ENCODE peak calls at places on chromosomes 5 and 9, in eight cellular contexts. One of them, this sample, is unnamed. For H3K27me3, the result is how much of the 10 kb centered on the place peaks cover.

GRCh38 chr5:175658299-175659145 is 651 bp downstream of the HRH2 start:
- DNase-seq in H7: peak
- DNase-seq in tibial nerve: no peak
- DNase-seq in PC-3: no peak
- DNase-seq in uterus: no peak
- DNase-seq in SJSA1: no peak
- DNase-seq in naive thymus-derived CD4-positive, alpha-beta T cell: no peak
- DNase-seq in Peyer's patch: no peak
- DNase-seq in this sample: no peak

GRCh38 chr5:153880094-153880493 is 158.6 kb downstream of the FAM114A2 start:
- DNase-seq in H7: no peak
- DNase-seq in tibial nerve: no peak
- DNase-seq in PC-3: no peak
- DNase-seq in uterus: no peak
- DNase-seq in SJSA1: no peak
- DNase-seq in naive thymus-derived CD4-positive, alpha-beta T cell: no peak
- DNase-seq in Peyer's patch: no peak
- DNase-seq in this sample: no peak

GRCh38 chr9:135087899-135088347 is 455 bp downstream of the OLFM1 start:
- DNase-seq in H7: peak
- DNase-seq in tibial nerve: no peak
- DNase-seq in PC-3: no peak
- DNase-seq in uterus: no peak
- DNase-seq in SJSA1: no peak
- DNase-seq in naive thymus-derived CD4-positive, alpha-beta T cell: no peak
- DNase-seq in Peyer's patch: no peak
- DNase-seq in this sample: no peak

GRCh38 chr5:131198625-131199024 is 27.9 kb downstream of the LYRM7 start:
- DNase-seq in H7: no peak
- DNase-seq in tibial nerve: no peak
- DNase-seq in PC-3: peak
- DNase-seq in uterus: no peak
- DNase-seq in SJSA1: no peak
- DNase-seq in naive thymus-derived CD4-positive, alpha-beta T cell: no peak
- DNase-seq in Peyer's patch: no peak
- DNase-seq in this sample: no peak

GRCh38 chr5:38468202-38468656 is 88.2 kb downstream of the LIFR start:
- DNase-seq in H7: no peak
- DNase-seq in tibial nerve: peak
- DNase-seq in PC-3: peak
- DNase-seq in uterus: peak
- DNase-seq in SJSA1: peak
- DNase-seq in naive thymus-derived CD4-positive, alpha-beta T cell: no peak
- DNase-seq in Peyer's patch: no peak
- DNase-seq in this sample: peak

GRCh38 chr5:18314192-18314778 is 680.0 kb downstream of the TAF11L14 start:
- DNase-seq in H7: no peak
- DNase-seq in tibial nerve: no peak
- DNase-seq in PC-3: peak
- DNase-seq in uterus: no peak
- DNase-seq in SJSA1: no peak
- DNase-seq in naive thymus-derived CD4-positive, alpha-beta T cell: no peak
- DNase-seq in Peyer's patch: no peak
- DNase-seq in this sample: no peak

GRCh38 chr5:168128556-168128955 is 162.9 kb upstream of the WWC1 start:
- DNase-seq in H7: no peak
- DNase-seq in tibial nerve: peak
- DNase-seq in PC-3: no peak
- DNase-seq in uterus: no peak
- DNase-seq in SJSA1: peak
- DNase-seq in naive thymus-derived CD4-positive, alpha-beta T cell: no peak
- DNase-seq in Peyer's patch: no peak
- DNase-seq in this sample: no peak

GRCh38 chr9:22452415-22453010 is 5.9 kb downstream of the DMRTA1 start:
- DNase-seq in H7: no peak
- DNase-seq in tibial nerve: peak
- DNase-seq in PC-3: peak
- DNase-seq in uterus: peak
- DNase-seq in SJSA1: no peak
- DNase-seq in naive thymus-derived CD4-positive, alpha-beta T cell: no peak
- DNase-seq in Peyer's patch: no peak
- DNase-seq in this sample: no peak

GRCh38 chr9:127393680-127394079 is 3.3 kb upstream of the SLC2A8 start:
- DNase-seq in H7: no peak
- DNase-seq in tibial nerve: no peak
- DNase-seq in PC-3: peak
- DNase-seq in uterus: no peak
- DNase-seq in SJSA1: no peak
- DNase-seq in naive thymus-derived CD4-positive, alpha-beta T cell: no peak
- DNase-seq in Peyer's patch: no peak
- DNase-seq in this sample: no peak

GRCh38 chr5:43066231-43066798 is 26.2 kb upstream of the ANXA2R start:
- DNase-seq in H7: peak
- DNase-seq in tibial nerve: no peak
- DNase-seq in PC-3: peak
- DNase-seq in uterus: peak
- DNase-seq in SJSA1: peak
- DNase-seq in naive thymus-derived CD4-positive, alpha-beta T cell: peak
- DNase-seq in Peyer's patch: peak
- DNase-seq in this sample: peak

GRCh38 chr5:171166766-171167165 is 142.3 kb upstream of the TLX3 start:
- DNase-seq in H7: no peak
- DNase-seq in tibial nerve: no peak
- DNase-seq in PC-3: no peak
- DNase-seq in uterus: no peak
- DNase-seq in SJSA1: no peak
- DNase-seq in naive thymus-derived CD4-positive, alpha-beta T cell: no peak
- DNase-seq in Peyer's patch: no peak
- DNase-seq in this sample: no peak

DNA sequence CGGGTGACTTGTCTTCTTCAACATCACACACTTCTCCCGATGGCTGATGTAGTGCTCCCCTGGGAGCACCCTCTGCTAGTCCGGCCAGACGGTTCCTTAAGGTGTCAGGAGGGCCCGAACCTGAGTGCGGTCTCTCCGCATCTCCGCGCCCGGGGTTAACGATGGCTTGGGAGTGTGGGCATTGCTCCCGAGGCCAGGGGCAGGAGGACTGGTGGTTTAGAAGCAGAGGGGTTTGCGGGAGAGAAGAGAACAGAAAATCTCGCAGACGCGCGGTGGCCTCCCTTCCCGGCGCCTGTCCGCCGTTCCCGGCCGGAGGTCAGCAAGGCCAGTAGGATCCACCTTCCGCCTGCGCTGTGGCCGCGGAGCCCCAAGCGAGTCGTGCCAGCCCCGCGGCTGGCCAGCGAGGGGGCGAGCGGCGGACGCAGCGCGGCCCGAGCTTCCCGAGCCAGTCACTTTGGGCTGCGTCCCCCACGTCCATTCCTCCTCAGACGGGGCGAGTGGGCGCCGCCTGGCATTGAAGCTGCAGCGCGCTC is 700 bp downstream of the CDO1 start:
- DNase-seq in H7: peak
- DNase-seq in tibial nerve: no peak
- DNase-seq in PC-3: no peak
- DNase-seq in uterus: no peak
- DNase-seq in SJSA1: no peak
- DNase-seq in naive thymus-derived CD4-positive, alpha-beta T cell: no peak
- DNase-seq in Peyer's patch: no peak
- DNase-seq in this sample: no peak
- H3K27me3 ChIP-seq in H7: under half
- H3K27me3 ChIP-seq in tibial nerve: under half
- H3K27me3 ChIP-seq in PC-3: under half
- H3K27me3 ChIP-seq in uterus: under half
- H3K27me3 ChIP-seq in SJSA1: under half
- H3K27me3 ChIP-seq in naive thymus-derived CD4-positive, alpha-beta T cell: under half
- H3K27me3 ChIP-seq in Peyer's patch: under half
- H3K27me3 ChIP-seq in this sample: half or more

GRCh38 chr9:98356953-98357352 is 101.5 kb upstream of the TBC1D2 start:
- DNase-seq in H7: no peak
- DNase-seq in tibial nerve: no peak
- DNase-seq in PC-3: peak
- DNase-seq in uterus: no peak
- DNase-seq in SJSA1: no peak
- DNase-seq in naive thymus-derived CD4-positive, alpha-beta T cell: no peak
- DNase-seq in Peyer's patch: no peak
- DNase-seq in this sample: no peak
- H3K27me3 ChIP-seq in H7: under half
- H3K27me3 ChIP-seq in tibial nerve: under half
- H3K27me3 ChIP-seq in PC-3: under half
- H3K27me3 ChIP-seq in uterus: under half
- H3K27me3 ChIP-seq in SJSA1: under half
- H3K27me3 ChIP-seq in naive thymus-derived CD4-positive, alpha-beta T cell: under half
- H3K27me3 ChIP-seq in Peyer's patch: under half
- H3K27me3 ChIP-seq in this sample: under half

GRCh38 chr5:6311568-6312501 is 66.5 kb downstream of the MED10 start:
- DNase-seq in H7: no peak
- DNase-seq in tibial nerve: no peak
- DNase-seq in PC-3: no peak
- DNase-seq in uterus: no peak
- DNase-seq in SJSA1: no peak
- DNase-seq in naive thymus-derived CD4-positive, alpha-beta T cell: no peak
- DNase-seq in Peyer's patch: no peak
- DNase-seq in this sample: no peak
- H3K27me3 ChIP-seq in H7: half or more
- H3K27me3 ChIP-seq in tibial nerve: under half
- H3K27me3 ChIP-seq in PC-3: under half
- H3K27me3 ChIP-seq in uterus: under half
- H3K27me3 ChIP-seq in SJSA1: under half
- H3K27me3 ChIP-seq in naive thymus-derived CD4-positive, alpha-beta T cell: under half
- H3K27me3 ChIP-seq in Peyer's patch: under half
- H3K27me3 ChIP-seq in this sample: under half

GRCh38 chr9:133238272-133238850 is 29.3 kb upstream of the OBP2B start:
- DNase-seq in H7: peak
- DNase-seq in tibial nerve: peak
- DNase-seq in PC-3: no peak
- DNase-seq in uterus: peak
- DNase-seq in SJSA1: no peak
- DNase-seq in naive thymus-derived CD4-positive, alpha-beta T cell: no peak
- DNase-seq in Peyer's patch: peak
- DNase-seq in this sample: no peak

GRCh38 chr9:133238851-133239532 is 29.9 kb upstream of the OBP2B start:
- DNase-seq in H7: peak
- DNase-seq in tibial nerve: peak
- DNase-seq in PC-3: peak
- DNase-seq in uterus: peak
- DNase-seq in SJSA1: no peak
- DNase-seq in naive thymus-derived CD4-positive, alpha-beta T cell: peak
- DNase-seq in Peyer's patch: peak
- DNase-seq in this sample: no peak

GRCh38 chr9:133237271-133237731 is 28.3 kb upstream of the OBP2B start:
- DNase-seq in H7: peak
- DNase-seq in tibial nerve: no peak
- DNase-seq in PC-3: no peak
- DNase-seq in uterus: peak
- DNase-seq in SJSA1: no peak
- DNase-seq in naive thymus-derived CD4-positive, alpha-beta T cell: no peak
- DNase-seq in Peyer's patch: no peak
- DNase-seq in this sample: no peak

GRCh38 chr9:133242241-133242640 is 32.8 kb downstream of the ABO start:
- DNase-seq in H7: peak
- DNase-seq in tibial nerve: no peak
- DNase-seq in PC-3: no peak
- DNase-seq in uterus: no peak
- DNase-seq in SJSA1: no peak
- DNase-seq in naive thymus-derived CD4-positive, alpha-beta T cell: no peak
- DNase-seq in Peyer's patch: no peak
- DNase-seq in this sample: no peak

DNA sequence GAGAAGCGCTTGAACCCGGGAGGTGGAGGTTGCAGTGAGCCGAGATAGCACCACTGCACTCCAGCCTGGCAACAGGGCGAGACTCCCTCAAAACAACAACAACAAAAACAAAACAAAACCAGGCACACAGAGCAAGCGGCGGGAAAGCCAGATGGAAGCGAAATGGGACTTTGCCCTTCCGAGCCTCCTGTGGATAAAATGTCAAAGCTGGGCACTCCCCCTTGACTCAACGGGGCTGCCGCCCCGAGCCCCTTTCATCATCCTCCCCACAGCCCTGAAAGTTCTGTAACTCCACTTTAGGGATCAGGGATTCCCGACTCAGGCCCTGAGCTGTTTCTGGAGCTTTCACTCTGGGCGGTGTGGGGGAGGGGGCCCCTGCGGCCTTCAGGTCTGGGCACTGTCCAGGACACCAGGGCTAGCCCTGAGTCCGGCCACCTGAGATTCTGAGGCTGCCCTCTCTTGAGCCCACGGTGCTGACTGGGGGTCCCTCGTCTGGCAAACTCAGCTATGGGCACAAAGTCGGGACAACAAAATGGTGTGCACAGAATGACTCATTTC is 30.6 kb upstream of the OBP2B start:
- DNase-seq in H7: no peak
- DNase-seq in tibial nerve: no peak
- DNase-seq in PC-3: no peak
- DNase-seq in uterus: no peak
- DNase-seq in SJSA1: no peak
- DNase-seq in naive thymus-derived CD4-positive, alpha-beta T cell: no peak
- DNase-seq in Peyer's patch: no peak
- DNase-seq in this sample: no peak
- H3K27me3 ChIP-seq in H7: under half
- H3K27me3 ChIP-seq in tibial nerve: under half
- H3K27me3 ChIP-seq in PC-3: under half
- H3K27me3 ChIP-seq in uterus: under half
- H3K27me3 ChIP-seq in SJSA1: under half
- H3K27me3 ChIP-seq in naive thymus-derived CD4-positive, alpha-beta T cell: under half
- H3K27me3 ChIP-seq in Peyer's patch: under half
- H3K27me3 ChIP-seq in this sample: under half

This sample was measured in RWPE2.